ENCODE peak calls at places on chromosomes 12 and 14, in four cellular contexts. D is activated CD8-positive, alpha-beta memory T cell treated with anti-CD3 and anti-CD28 coated beads for 1 hour; U is sciatic nerve; Q is neuronal stem cell. E is an unnamed sample.

GRCh38 chr12:111178194-111179081 is 190.5 kb downstream of the PHETA1 start:
- DNase-seq in D (no peak), U (no peak), Q (no peak), E (no peak)

GRCh38 chr12:20220339-20220738 is 148.0 kb upstream of the PDE3A start:
- DNase-seq in D (no peak), U (no peak), Q (no peak), E (no peak)

GRCh38 chr12:32757159-32757556 is 1.5 kb upstream of the YARS2 start:
- DNase-seq in D (no peak), U (no peak), Q (no peak), E (no peak)

GRCh38 chr14:70047598-70048312 is 141.0 kb downstream of the SLC8A3 start:
- DNase-seq in D (no peak), U (no peak), Q (no peak), E (no peak)

GRCh38 chr12:15151141-15152091 is 69.8 kb downstream of the RERG start:
- DNase-seq in D (no peak), U (no peak), Q (peak), E (no peak)

GRCh38 chr12:1883513-1883912 is 34.9 kb downstream of the CACNA2D4 start:
- DNase-seq in D (no peak), U (no peak), Q (no peak), E (no peak)

GRCh38 chr14:94174622-94175402 is 690 bp downstream of the PPP4R4 start:
- DNase-seq in D (no peak), U (peak), Q (peak), E (no peak)

GRCh38 chr12:123200414-123200813 is 32.5 kb downstream of the MPHOSPH9 start:
- DNase-seq in D (no peak), U (no peak), Q (no peak), E (no peak)

GRCh38 chr12:30138483-30138882 is 354.7 kb upstream of the TMTC1 start:
- DNase-seq in D (no peak), U (no peak), Q (peak), E (no peak)